ENCODE peak calls at places on chromosomes 11 and 22, in six cellular contexts. T is GM12865; G is Calu3; M is activated T-helper 1 cell treated with anti-CD3 and anti-CD28 coated beads, Interleukin-12 subunit alpha, Interleukin-12 subunit beta, Interleukin-2, Interleukin-4 antibody, amounts not matched to agents 30 ng/mL and 10 ng/mL and 1 ng/mL, durations not matched to agents 14 hours and 24 hours and 36 hours; U is RPMI8226; E is left cardiac atrium. Q is an unnamed sample.
A peak's percentile ranks its signal among the peaks of the same experiment; 100 is the strongest.

GRCh38 chr11:19769820-19770219 is 57.2 kb downstream of the NAV2 start:
- DNase-seq in G (no peak), M (no peak), U (no peak), T (peak; percentile 19), E (no peak), Q (no peak)

GRCh38 chr11:134069426-134069921 is 602 bp downstream of the JAM3 start:
- DNase-seq in T (no peak), U (no peak), G (no peak), E (peak; percentile 37), M (no peak), Q (no peak)

GRCh38 chr22:22079404-22080148 is 97.0 kb upstream of the TOP3B start:
- DNase-seq in G (no peak), U (no peak), T (no peak), M (no peak), E (no peak), Q (no peak)

GRCh38 chr11:47324520-47324919 is 28.0 kb downstream of the MYBPC3 start:
- DNase-seq in M (no peak), E (no peak), T (no peak), G (no peak), U (no peak), Q (no peak)

GRCh38 chr11:21768388-21768787 is 424.5 kb upstream of the ANO5 start:
- DNase-seq in U (no peak), T (no peak), M (no peak), G (no peak), E (no peak), Q (no peak)

GRCh38 chr11:70603756-70604211 is 205.5 kb downstream of the CTTN start:
- DNase-seq in E (no peak), G (no peak), T (no peak), M (no peak), U (peak; percentile 92), Q (no peak)

GRCh38 chr22:27971926-27972325 is 52.9 kb upstream of the PITPNB start:
- DNase-seq in E (no peak), U (no peak), M (no peak), T (no peak), G (no peak), Q (no peak)

GRCh38 chr11:31636983-31637382 is 127.4 kb downstream of the ELP4 start:
- DNase-seq in M (no peak), T (no peak), G (no peak), U (no peak), E (no peak), Q (no peak)

GRCh38 chr11:10634407-10634806 is 59.1 kb downstream of the IRAG1 start:
- DNase-seq in G (no peak), T (no peak), U (no peak), E (no peak), M (no peak), Q (no peak)

GRCh38 chr11:107756553-107756952 is 44.7 kb upstream of the SLN start:
- DNase-seq in T (no peak), M (no peak), G (no peak), U (no peak), E (no peak), Q (no peak)

GRCh38 chr11:124329787-124330478 is 9.9 kb upstream of the OR8D2 start:
- DNase-seq in T (peak; percentile 53), E (no peak), M (no peak), G (no peak), U (peak; percentile 4), Q (no peak)

Q was measured in CMK.